ENCODE peak calls at places on chromosomes 2 and 18, in five cellular contexts. One of them, this sample, is unnamed.

GRCh38 chr18:75678662-75679061 is 251.2 kb upstream of the SMIM21 start:
- DNase-seq in neural crest cell: no peak
- DNase-seq in smooth muscle cell of the brain vasculature: no peak
- DNase-seq in stimulated activated CD4-positive, alpha-beta T cell treated with anti-CD3 and anti-CD28 coated beads, Interleukin-15, amount 100 ng/mL, for 24 hours: no peak
- DNase-seq in WTC11: no peak
- DNase-seq in this sample: no peak

GRCh38 chr18:74289137-74289536 is 2.6 kb downstream of the CYB5A start:
- DNase-seq in neural crest cell: no peak
- DNase-seq in smooth muscle cell of the brain vasculature: no peak
- DNase-seq in stimulated activated CD4-positive, alpha-beta T cell treated with anti-CD3 and anti-CD28 coated beads, Interleukin-15, amount 100 ng/mL, for 24 hours: no peak
- DNase-seq in WTC11: no peak
- DNase-seq in this sample: no peak

GRCh38 chr2:2321250-2321545 is 9.9 kb downstream of the MYT1L start:
- DNase-seq in neural crest cell: no peak
- DNase-seq in smooth muscle cell of the brain vasculature: no peak
- DNase-seq in stimulated activated CD4-positive, alpha-beta T cell treated with anti-CD3 and anti-CD28 coated beads, Interleukin-15, amount 100 ng/mL, for 24 hours: no peak
- DNase-seq in WTC11: no peak
- DNase-seq in this sample: no peak

GRCh38 chr2:72980535-72981217 is 63.4 kb downstream of the EMX1 start:
- DNase-seq in neural crest cell: no peak
- DNase-seq in smooth muscle cell of the brain vasculature: no peak
- DNase-seq in stimulated activated CD4-positive, alpha-beta T cell treated with anti-CD3 and anti-CD28 coated beads, Interleukin-15, amount 100 ng/mL, for 24 hours: no peak
- DNase-seq in WTC11: no peak
- DNase-seq in this sample: no peak

GRCh38 chr2:191318729-191319078 is 73.5 kb downstream of the MYO1B start:
- DNase-seq in neural crest cell: no peak
- DNase-seq in smooth muscle cell of the brain vasculature: no peak
- DNase-seq in stimulated activated CD4-positive, alpha-beta T cell treated with anti-CD3 and anti-CD28 coated beads, Interleukin-15, amount 100 ng/mL, for 24 hours: no peak
- DNase-seq in WTC11: peak; percentile 21
- DNase-seq in this sample: no peak

GRCh38 chr2:17538844-17539554 is 1.5 kb upstream of the VSNL1 start:
- DNase-seq in neural crest cell: peak; percentile 64
- DNase-seq in smooth muscle cell of the brain vasculature: no peak
- DNase-seq in stimulated activated CD4-positive, alpha-beta T cell treated with anti-CD3 and anti-CD28 coated beads, Interleukin-15, amount 100 ng/mL, for 24 hours: peak; percentile 5
- DNase-seq in WTC11: peak; percentile 75
- DNase-seq in this sample: no peak

GRCh38 chr2:132669854-132670103 is 226 bp downstream of the LYPD1 start:
- DNase-seq in neural crest cell: peak; percentile 12
- DNase-seq in smooth muscle cell of the brain vasculature: no peak
- DNase-seq in stimulated activated CD4-positive, alpha-beta T cell treated with anti-CD3 and anti-CD28 coated beads, Interleukin-15, amount 100 ng/mL, for 24 hours: peak; percentile 6
- DNase-seq in WTC11: no peak
- DNase-seq in this sample: no peak

GRCh38 chr2:21097331-21097730 is 26.4 kb upstream of the TDRD15 start:
- DNase-seq in neural crest cell: no peak
- DNase-seq in smooth muscle cell of the brain vasculature: no peak
- DNase-seq in stimulated activated CD4-positive, alpha-beta T cell treated with anti-CD3 and anti-CD28 coated beads, Interleukin-15, amount 100 ng/mL, for 24 hours: no peak
- DNase-seq in WTC11: no peak
- DNase-seq in this sample: no peak

GRCh38 chr2:240348522-240348921 is 86.9 kb upstream of the GPC1 start:
- DNase-seq in neural crest cell: no peak
- DNase-seq in smooth muscle cell of the brain vasculature: no peak
- DNase-seq in stimulated activated CD4-positive, alpha-beta T cell treated with anti-CD3 and anti-CD28 coated beads, Interleukin-15, amount 100 ng/mL, for 24 hours: no peak
- DNase-seq in WTC11: no peak
- DNase-seq in this sample: no peak

GRCh38 chr2:15711126-15711860 is 119.6 kb downstream of the DDX1 start:
- DNase-seq in neural crest cell: no peak
- DNase-seq in smooth muscle cell of the brain vasculature: no peak
- DNase-seq in stimulated activated CD4-positive, alpha-beta T cell treated with anti-CD3 and anti-CD28 coated beads, Interleukin-15, amount 100 ng/mL, for 24 hours: no peak
- DNase-seq in WTC11: no peak
- DNase-seq in this sample: no peak

GRCh38 chr2:196801578-196801977 is 2.1 kb upstream of the GTF3C3 start:
- DNase-seq in neural crest cell: no peak
- DNase-seq in smooth muscle cell of the brain vasculature: no peak
- DNase-seq in stimulated activated CD4-positive, alpha-beta T cell treated with anti-CD3 and anti-CD28 coated beads, Interleukin-15, amount 100 ng/mL, for 24 hours: no peak
- DNase-seq in WTC11: no peak
- DNase-seq in this sample: no peak

GRCh38 chr2:5590836-5591235 is 101.3 kb upstream of the SOX11 start:
- DNase-seq in neural crest cell: no peak
- DNase-seq in smooth muscle cell of the brain vasculature: no peak
- DNase-seq in stimulated activated CD4-positive, alpha-beta T cell treated with anti-CD3 and anti-CD28 coated beads, Interleukin-15, amount 100 ng/mL, for 24 hours: no peak
- DNase-seq in WTC11: no peak
- DNase-seq in this sample: no peak

GRCh38 chr2:82182270-82182669 is 1877.7 kb upstream of the LRRTM1 start:
- DNase-seq in neural crest cell: no peak
- DNase-seq in smooth muscle cell of the brain vasculature: no peak
- DNase-seq in stimulated activated CD4-positive, alpha-beta T cell treated with anti-CD3 and anti-CD28 coated beads, Interleukin-15, amount 100 ng/mL, for 24 hours: no peak
- DNase-seq in WTC11: no peak
- DNase-seq in this sample: no peak

GRCh38 chr2:235506291-235506996 is 12.6 kb downstream of the AGAP1 start:
- DNase-seq in neural crest cell: no peak
- DNase-seq in smooth muscle cell of the brain vasculature: no peak
- DNase-seq in stimulated activated CD4-positive, alpha-beta T cell treated with anti-CD3 and anti-CD28 coated beads, Interleukin-15, amount 100 ng/mL, for 24 hours: no peak
- DNase-seq in WTC11: no peak
- DNase-seq in this sample: no peak

This sample was measured in iPS DF 6.9.